ENCODE peak calls at places on chromosomes 1 and 21, in ten cellular contexts. Q, C, W, I, B, M, T, V, P and J are unnamed samples.

GRCh38 chr21:45935628-45936027 is 45.9 kb upstream of the COL6A1 start:
- DNase-seq in V (peak; percentile 13), P (no peak), T (no peak), Q (no peak), B (no peak), M (no peak), I (no peak), W (no peak), C (no peak), J (peak; percentile 22)

GRCh38 chr1:14784790-14785773 is 186.6 kb downstream of the KAZN start:
- DNase-seq in Q (no peak), V (no peak), I (no peak), T (no peak), B (no peak), M (no peak), C (no peak), W (no peak), P (no peak), J (no peak)

GRCh38 chr1:156244712-156245111 is 2.7 kb downstream of the BGLAP start:
- DNase-seq in B (no peak), W (no peak), I (no peak), P (no peak), V (no peak), M (no peak), T (no peak), C (no peak), Q (no peak), J (no peak)

GRCh38 chr21:32520885-32521735 is 64.2 kb downstream of the TCP10L start:
- DNase-seq in Q (no peak), W (no peak), B (no peak), P (no peak), C (peak; percentile 88), V (peak; percentile 74), T (peak; percentile 57), M (peak; percentile 60), I (peak; percentile 85), J (no peak)

GRCh38 chr1:34128186-34128889 is 36.7 kb downstream of the CSMD2 start:
- DNase-seq in W (no peak), C (no peak), M (no peak), P (no peak), T (no peak), V (no peak), B (no peak), Q (no peak), I (no peak), J (no peak)

GRCh38 chr1:26305667-26306289 is 658 bp downstream of the UBXN11 start:
- DNase-seq in V (no peak), I (no peak), M (no peak), Q (no peak), T (no peak), B (no peak), W (no peak), C (no peak), P (no peak), J (no peak)

GRCh38 chr1:29629401-29629800 is 393.1 kb downstream of the PTPRU start:
- DNase-seq in B (no peak), M (no peak), P (no peak), I (no peak), Q (no peak), T (no peak), W (no peak), C (no peak), V (no peak), J (no peak)

GRCh38 chr1:183306317-183307042 is 111.7 kb downstream of the NMNAT2 start:
- DNase-seq in T (no peak), P (peak; percentile 55), C (no peak), V (no peak), M (peak; percentile 59), Q (no peak), I (no peak), B (no peak), W (no peak), J (no peak)

GRCh38 chr21:41396452-41397107 is 29.5 kb upstream of the MX1 start:
- DNase-seq in I (no peak), Q (peak; percentile 70), B (no peak), W (no peak), C (no peak), P (no peak), M (no peak), T (no peak), V (peak; percentile 58), J (no peak)

GRCh38 chr1:72197786-72198185 is 84.6 kb downstream of the NEGR1 start:
- DNase-seq in T (no peak), C (no peak), P (no peak), M (no peak), W (no peak), Q (no peak), V (no peak), I (peak; percentile 6), B (no peak), J (no peak)

GRCh38 chr1:33895396-33895795 is 31.5 kb downstream of the HMGB4 start:
- DNase-seq in B (no peak), Q (no peak), T (no peak), W (no peak), P (no peak), V (no peak), C (no peak), I (no peak), M (no peak), J (no peak)

GRCh38 chr21:27582946-27583270 is 616.0 kb upstream of the ADAMTS5 start:
- DNase-seq in P (no peak), I (no peak), W (no peak), V (no peak), C (no peak), M (no peak), B (no peak), T (no peak), Q (no peak), J (no peak)

GRCh38 chr1:5993553-5994510 is 1.6 kb upstream of the NPHP4 start:
- DNase-seq in P (peak; percentile 37), Q (no peak), V (no peak), M (no peak), I (no peak), T (no peak), C (no peak), B (peak; percentile 24), W (no peak), J (no peak)

GRCh38 chr1:26378088-26378878 is 5.7 kb upstream of the ZNF683 start:
- DNase-seq in B (peak; percentile 64), I (peak; percentile 91), V (peak; percentile 95), P (no peak), C (no peak), Q (peak; percentile 83), T (no peak), M (no peak), W (peak; percentile 71), J (peak; percentile 86)

GRCh38 chr1:102879439-102879993 is 228.8 kb downstream of the COL11A1 start:
- DNase-seq in I (peak; percentile 63), P (no peak), Q (no peak), B (no peak), T (no peak), V (peak; percentile 93), M (no peak), W (no peak), C (no peak), J (no peak)

GRCh38 chr1:224459051-224459450 is 24.5 kb upstream of the WDR26 start:
- DNase-seq in M (no peak), V (no peak), C (no peak), Q (no peak), P (no peak), I (no peak), T (no peak), W (no peak), B (no peak), J (no peak)